ENCODE peak calls at places on chromosomes 5 and 9, in four cellular contexts. Y is A549, A is HepG2, K is K562. M is an unnamed sample.

GRCh38 chr5:28523887-28524637 is 1485.7 kb upstream of the CDH9 start:
- DNase-seq in A (no peak), Y (peak), K (no peak), M (no peak)

GRCh38 chr9:12818431-12819000 is 43.7 kb downstream of the LURAP1L start:
- DNase-seq in A (no peak), Y (peak), K (no peak), M (no peak)

GRCh38 chr9:86921141-86921868 is 26.0 kb downstream of the GAS1 start:
- DNase-seq in A (no peak), Y (no peak), K (no peak), M (no peak)

GRCh38 chr9:123069010-123069481 is 35.6 kb downstream of the GPR21 start:
- DNase-seq in K (no peak), Y (no peak), A (no peak), M (no peak)

GRCh38 chr5:6202615-6203365 is 175.6 kb downstream of the MED10 start:
- DNase-seq in Y (peak), A (peak), K (peak), M (peak)

GRCh38 chr5:62937661-62938558 is 359.3 kb downstream of the LRRC70 start:
- DNase-seq in K (no peak), A (peak), Y (no peak), M (no peak)

GRCh38 chr5:109016300-109016699 is 268.6 kb downstream of the FER start:
- DNase-seq in K (no peak), Y (no peak), A (peak), M (no peak)

GRCh38 chr5:72654231-72654630 is 147.0 kb upstream of the ZNF366 start:
- DNase-seq in K (no peak), Y (no peak), A (no peak), M (no peak)

DNA sequence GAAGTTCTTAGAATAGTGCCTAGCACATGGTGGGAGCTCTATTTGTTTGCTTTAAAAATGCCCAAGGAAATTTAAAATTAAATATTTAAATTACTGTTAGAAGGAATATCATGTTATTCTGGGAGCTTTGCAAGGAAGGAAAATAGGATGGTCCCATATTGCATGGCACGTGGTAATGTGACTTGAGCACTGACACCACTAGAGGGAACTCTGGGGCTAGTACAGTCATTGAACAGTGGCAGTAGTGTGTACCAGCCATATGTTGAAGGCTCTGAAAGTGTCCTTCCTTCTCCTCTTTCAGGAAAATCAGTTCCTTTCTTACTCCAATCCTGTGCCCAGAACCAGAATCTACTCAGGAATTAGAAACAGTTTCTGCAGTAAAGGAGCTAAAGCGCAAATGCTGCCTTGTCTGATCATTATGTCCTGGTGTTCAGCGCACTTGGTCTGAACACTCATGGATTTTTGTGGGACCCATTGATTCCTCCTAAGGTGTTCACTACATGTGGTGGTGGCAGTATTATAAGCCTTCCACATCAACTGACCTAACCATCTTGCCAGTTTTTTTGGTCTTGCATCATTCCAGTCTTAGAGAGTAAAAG is 54.1 kb downstream of the GDA start:
- DNase-seq in A (peak), Y (peak), K (peak), M (peak)
- TF ChIP-seq HMGXB4 in A (no peak), Y (no peak), K (no peak), M (no peak)

GRCh38 chr5:116212225-116212624 is 127.4 kb downstream of the COMMD10 start:
- DNase-seq in Y (no peak), K (no peak), A (no peak), M (no peak)

GRCh38 chr5:116209166-116209565 is 124.3 kb downstream of the COMMD10 start:
- DNase-seq in Y (no peak), A (no peak), K (no peak), M (no peak)
- TF ChIP-seq USF2 in Y (no peak), A (no peak), K (no peak), M (no peak)

DNA sequence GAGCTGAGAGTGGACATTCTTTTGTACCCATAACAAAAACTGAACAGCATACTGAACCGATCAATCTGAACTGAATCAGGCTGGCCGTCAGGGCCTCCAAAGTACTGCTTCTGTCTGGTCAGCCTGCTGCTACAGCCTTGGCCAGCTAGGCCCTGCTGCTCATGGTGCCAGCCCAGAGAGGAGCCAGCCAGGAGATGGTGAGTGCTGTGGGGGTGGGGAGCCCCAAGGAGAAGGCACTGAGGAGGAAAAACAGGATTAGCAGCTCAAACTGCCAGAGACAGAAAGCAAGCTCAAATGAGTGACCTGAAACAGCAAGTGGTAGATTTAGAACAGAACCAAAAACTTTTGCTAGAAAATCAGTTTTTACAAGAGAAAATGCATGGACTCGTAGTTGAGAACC is 23.9 kb downstream of the SRP19 start:
- DNase-seq in Y (no peak), K (no peak), A (no peak), M (no peak)
- TF ChIP-seq HMGXB4 in Y (no peak), K (no peak), A (no peak), M (no peak)

GRCh38 chr5:58054018-58054417 is 405.9 kb downstream of the PLK2 start:
- DNase-seq in Y (no peak), A (no peak), K (no peak), M (no peak)

GRCh38 chr5:58060971-58061370 is 398.9 kb downstream of the PLK2 start:
- DNase-seq in Y (no peak), A (no peak), K (no peak), M (no peak)

GRCh38 chr5:58057324-58057723 is 402.6 kb downstream of the PLK2 start:
- DNase-seq in Y (no peak), A (no peak), K (no peak), M (no peak)

GRCh38 chr5:58056546-58056945 is 403.3 kb downstream of the PLK2 start:
- DNase-seq in K (no peak), Y (no peak), A (no peak), M (no peak)
- TF ChIP-seq USF2 in K (no peak), Y (no peak), A (no peak), M (no peak)

GRCh38 chr9:112547712-112548440 is 61.2 kb downstream of the KIAA1958 start:
- DNase-seq in Y (no peak), K (no peak), A (no peak), M (peak)
- TF ChIP-seq HMGXB4 in Y (no peak), K (no peak), A (no peak), M (no peak)

GRCh38 chr9:18347381-18348084 is 126.4 kb upstream of the ADAMTSL1 start:
- DNase-seq in K (no peak), A (no peak), Y (no peak), M (no peak)
- TF ChIP-seq USF2 in K (no peak), A (no peak), Y (no peak), M (no peak)

DNA sequence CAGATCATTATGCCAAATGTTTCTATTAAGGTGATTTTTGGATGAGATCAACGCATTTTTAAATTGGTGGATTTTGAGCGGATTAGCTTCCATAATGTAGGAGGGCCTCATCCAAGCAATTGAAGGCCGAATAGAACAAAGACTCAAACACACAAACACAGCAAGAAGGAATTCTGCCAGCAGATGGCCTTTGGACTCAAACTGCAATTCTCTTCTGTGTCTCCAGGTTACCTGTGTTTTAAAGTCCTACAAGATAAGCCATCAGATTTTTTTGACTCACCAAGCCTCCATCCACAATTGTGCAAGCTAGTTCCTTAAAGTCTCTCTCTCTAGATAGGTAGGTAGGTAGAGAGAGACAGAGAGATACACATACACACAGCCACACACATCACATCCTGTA is 25.5 kb downstream of the CDH6 start:
- DNase-seq in K (no peak), Y (no peak), A (peak), M (no peak)
- TF ChIP-seq HMGXB4 in K (no peak), Y (no peak), A (no peak), M (no peak)

GRCh38 chr5:58122157-58122556 is 337.7 kb downstream of the PLK2 start:
- DNase-seq in A (no peak), K (no peak), Y (no peak), M (no peak)

GRCh38 chr5:58127132-58127485 is 332.8 kb downstream of the PLK2 start:
- DNase-seq in Y (no peak), K (no peak), A (no peak), M (no peak)

GRCh38 chr5:58127486-58128220 is 332.2 kb downstream of the PLK2 start:
- DNase-seq in Y (peak), A (no peak), K (no peak), M (no peak)

GRCh38 chr5:58123501-58123900 is 336.4 kb downstream of the PLK2 start:
- DNase-seq in Y (no peak), A (no peak), K (no peak), M (no peak)

DNA sequence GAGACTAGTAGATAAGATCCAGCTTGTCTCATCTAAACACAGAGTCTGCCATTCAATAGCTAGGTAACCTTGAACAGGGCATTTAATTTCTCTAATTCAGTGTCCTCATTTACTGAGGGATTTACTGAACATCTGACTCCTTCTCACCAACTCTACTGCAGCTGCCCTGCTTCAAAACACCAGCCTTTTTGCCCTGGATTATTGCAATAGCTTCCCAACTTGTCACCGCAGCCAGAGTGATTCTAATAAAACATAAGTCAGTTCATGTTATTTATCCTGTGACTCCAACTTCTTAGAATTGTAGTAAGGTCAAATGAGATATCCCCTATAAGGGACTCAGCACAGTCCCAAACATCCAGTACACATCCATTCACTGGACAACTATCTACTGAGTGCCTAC is 336.9 kb downstream of the PLK2 start:
- DNase-seq in A (no peak), K (no peak), Y (no peak), M (no peak)
- TF ChIP-seq USF2 in A (no peak), K (no peak), Y (no peak), M (no peak)

M was measured in WTC11.